ENCODE peak calls at places on chromosomes 1 and 21, in ten cellular contexts. L, M, H, C, U, T, R, Q, F and S are unnamed samples.

GRCh38 chr21:35993875-35994490 is 66.3 kb downstream of the SETD4 start:
- DNase-seq in L (no peak), M (no peak), H (no peak), C (no peak), U (no peak), T (no peak), R (no peak), Q (no peak), F (no peak), S (no peak)

GRCh38 chr1:63843884-63844283 is 70.1 kb downstream of the ROR1 start:
- DNase-seq in L (no peak), M (no peak), H (peak), C (no peak), U (no peak), T (no peak), R (no peak), Q (no peak), F (no peak), S (no peak)

GRCh38 chr1:116817582-116818064 is 63.4 kb downstream of the CD2 start:
- DNase-seq in L (peak), M (no peak), H (peak), C (peak), U (peak), T (no peak), R (peak), Q (no peak), F (no peak), S (peak)

GRCh38 chr1:96487404-96487803 is 234.2 kb upstream of the PTBP2 start:
- DNase-seq in L (no peak), M (no peak), H (no peak), C (peak), U (no peak), T (no peak), R (peak), Q (peak), F (no peak), S (no peak)

GRCh38 chr1:26856181-26856580 is 6.8 kb upstream of the SFN start:
- DNase-seq in L (no peak), M (no peak), H (no peak), C (no peak), U (no peak), T (no peak), R (no peak), Q (no peak), F (no peak), S (no peak)

GRCh38 chr1:227766015-227766634 is 30.9 kb downstream of the SNAP47 start:
- DNase-seq in L (no peak), M (no peak), H (no peak), C (peak), U (peak), T (no peak), R (no peak), Q (no peak), F (no peak), S (no peak)

GRCh38 chr1:179809506-179810366 is 66.6 kb downstream of the FAM163A start:
- DNase-seq in L (no peak), M (no peak), H (peak), C (peak), U (peak), T (peak), R (peak), Q (peak), F (no peak), S (peak)

GRCh38 chr21:45331521-45332257 is 44.0 kb upstream of the POFUT2 start:
- DNase-seq in L (peak), M (no peak), H (peak), C (no peak), U (no peak), T (no peak), R (no peak), Q (no peak), F (no peak), S (no peak)

GRCh38 chr1:200905411-200906052 is 10.8 kb downstream of the INAVA start:
- DNase-seq in L (no peak), M (no peak), H (no peak), C (no peak), U (peak), T (no peak), R (peak), Q (no peak), F (no peak), S (peak)

GRCh38 chr1:46131727-46132528 is 501 bp downstream of the PIK3R3 start:
- DNase-seq in L (no peak), M (no peak), H (peak), C (peak), U (peak), T (peak), R (peak), Q (peak), F (no peak), S (no peak)

GRCh38 chr21:21845901-21846396 is 847.7 kb downstream of the NCAM2 start:
- DNase-seq in L (no peak), M (no peak), H (no peak), C (no peak), U (no peak), T (no peak), R (no peak), Q (no peak), F (no peak), S (no peak)

GRCh38 chr1:214123061-214123784 is 135.4 kb downstream of the PROX1 start:
- DNase-seq in L (no peak), M (no peak), H (peak), C (peak), U (peak), T (peak), R (peak), Q (peak), F (no peak), S (peak)

GRCh38 chr1:167477962-167478361 is 40.4 kb downstream of the CD247 start:
- DNase-seq in L (peak), M (no peak), H (no peak), C (no peak), U (no peak), T (no peak), R (no peak), Q (no peak), F (no peak), S (no peak)

GRCh38 chr1:174160109-174160473 is 771 bp downstream of the RABGAP1L start:
- DNase-seq in L (peak), M (no peak), H (peak), C (peak), U (peak), T (peak), R (peak), Q (peak), F (peak), S (no peak)

GRCh38 chr1:231603598-231604275 is 22.9 kb upstream of the DISC1 start:
- DNase-seq in L (no peak), M (no peak), H (peak), C (peak), U (peak), T (peak), R (peak), Q (peak), F (no peak), S (no peak)

GRCh38 chr1:59445040-59445439 is 148.1 kb downstream of the FGGY start:
- DNase-seq in L (peak), M (no peak), H (no peak), C (peak), U (peak), T (no peak), R (peak), Q (peak), F (no peak), S (no peak)

GRCh38 chr1:39003464-39003752 is 12.3 kb downstream of the AKIRIN1 start:
- DNase-seq in L (no peak), M (no peak), H (no peak), C (no peak), U (no peak), T (no peak), R (no peak), Q (no peak), F (no peak), S (no peak)

GRCh38 chr21:42248783-42249597 is 30.1 kb downstream of the ABCG1 start:
- DNase-seq in L (no peak), M (no peak), H (no peak), C (no peak), U (no peak), T (no peak), R (no peak), Q (no peak), F (no peak), S (peak)

DNA sequence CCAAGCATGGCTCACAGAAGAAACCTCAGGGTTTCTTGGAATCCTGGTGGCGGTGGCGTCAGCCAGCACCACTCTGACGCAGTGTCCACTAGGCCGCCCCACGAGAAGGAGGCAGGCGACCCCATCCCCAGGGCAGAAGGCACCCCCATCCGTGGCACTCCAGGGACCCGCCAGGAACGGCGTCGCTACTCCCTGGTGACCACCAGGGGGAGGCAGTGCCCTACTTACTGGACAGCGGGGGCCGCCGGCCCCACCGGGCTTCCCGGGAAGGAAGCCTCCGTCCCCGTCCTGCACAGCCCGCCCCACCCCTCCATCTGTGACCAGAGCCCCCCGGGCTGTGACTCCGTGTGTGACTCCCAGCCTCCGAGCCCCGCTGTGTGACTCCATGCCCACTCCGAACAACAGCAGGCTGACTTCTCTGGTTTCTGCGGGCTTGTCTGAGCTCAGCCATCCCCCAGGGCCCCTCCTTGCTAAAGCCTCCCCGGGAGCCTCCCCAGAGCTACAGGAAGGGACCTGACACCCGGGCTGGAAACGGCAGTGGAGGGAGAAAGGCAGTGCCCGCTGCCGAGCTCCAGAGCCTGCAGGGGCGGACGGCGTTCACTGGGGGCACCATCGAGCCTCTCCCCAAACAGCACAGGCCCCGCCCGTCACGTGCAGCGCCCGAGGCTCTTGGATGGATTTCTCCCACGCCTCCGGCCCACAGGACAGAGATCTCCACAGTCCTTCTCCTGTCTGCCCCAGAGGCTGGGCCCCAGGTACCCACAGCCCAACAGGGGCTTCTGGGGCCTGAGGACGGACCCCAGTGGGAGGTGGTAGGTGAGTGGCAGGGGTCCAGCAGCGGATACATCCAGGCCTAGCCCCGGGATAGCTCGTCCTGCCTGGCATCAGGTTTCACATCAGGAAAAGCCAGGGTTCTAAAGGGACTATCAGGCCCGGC is 21.1 kb downstream of the KIF17 start:
- DNase-seq in L (peak), M (peak), H (peak), C (peak), U (peak), T (peak), R (peak), Q (peak), F (peak), S (peak)
- H3K4me3 ChIP-seq in L (peak), M (peak), H (peak), C (peak), U (peak), T (peak), R (peak), Q (peak), F (peak), S (peak)

GRCh38 chr1:98988906-98989603 is 15.6 kb downstream of the PLPPR5 start:
- DNase-seq in L (no peak), M (no peak), H (no peak), C (no peak), U (no peak), T (no peak), R (no peak), Q (peak), F (no peak), S (no peak)

GRCh38 chr1:98991127-98992003 is 13.3 kb downstream of the PLPPR5 start:
- DNase-seq in L (no peak), M (no peak), H (peak), C (peak), U (peak), T (no peak), R (peak), Q (peak), F (no peak), S (no peak)

GRCh38 chr1:98992844-98993243 is 11.8 kb downstream of the PLPPR5 start:
- DNase-seq in L (no peak), M (no peak), H (no peak), C (no peak), U (no peak), T (no peak), R (no peak), Q (no peak), F (no peak), S (no peak)
- TF ChIP-seq CTCF in L (no peak), M (no peak), H (no peak), C (no peak), U (no peak), T (no peak), R (no peak), Q (no peak), F (no peak), S (no peak)

GRCh38 chr1:218347713-218348627 is 2.8 kb downstream of the TGFB2 start:
- DNase-seq in L (no peak), M (no peak), H (no peak), C (peak), U (peak), T (no peak), R (peak), Q (peak), F (no peak), S (no peak)
- H3K4me3 ChIP-seq in L (peak), M (peak), H (peak), C (peak), U (peak), T (peak), R (peak), Q (peak), F (peak), S (no peak)

DNA sequence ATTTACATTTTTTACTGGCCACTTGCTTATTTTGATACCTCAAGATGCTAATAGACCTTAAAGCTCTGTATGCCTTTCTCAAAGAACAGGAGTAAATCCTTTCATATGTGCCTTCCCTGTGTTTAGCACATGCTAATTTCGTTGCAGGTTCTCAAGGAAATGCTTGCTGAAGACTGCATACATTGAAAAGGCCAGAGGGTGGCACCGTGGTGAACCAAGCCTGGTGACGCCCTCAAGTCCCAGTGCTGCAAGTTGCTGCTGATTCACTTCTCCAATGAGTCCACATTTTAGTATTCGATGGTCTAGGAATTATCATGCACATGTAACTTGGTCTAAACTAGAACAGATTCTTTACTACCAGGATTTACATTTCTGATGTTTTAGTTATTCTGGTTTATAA is 94.1 kb downstream of the CLDN17 start:
- DNase-seq in L (no peak), M (no peak), H (peak), C (peak), U (peak), T (peak), R (peak), Q (peak), F (no peak), S (no peak)
- TF ChIP-seq CTCF in L (peak), M (peak), H (peak), C (no peak), U (peak), T (no peak), R (peak), Q (no peak), F (no peak), S (no peak)

DNA sequence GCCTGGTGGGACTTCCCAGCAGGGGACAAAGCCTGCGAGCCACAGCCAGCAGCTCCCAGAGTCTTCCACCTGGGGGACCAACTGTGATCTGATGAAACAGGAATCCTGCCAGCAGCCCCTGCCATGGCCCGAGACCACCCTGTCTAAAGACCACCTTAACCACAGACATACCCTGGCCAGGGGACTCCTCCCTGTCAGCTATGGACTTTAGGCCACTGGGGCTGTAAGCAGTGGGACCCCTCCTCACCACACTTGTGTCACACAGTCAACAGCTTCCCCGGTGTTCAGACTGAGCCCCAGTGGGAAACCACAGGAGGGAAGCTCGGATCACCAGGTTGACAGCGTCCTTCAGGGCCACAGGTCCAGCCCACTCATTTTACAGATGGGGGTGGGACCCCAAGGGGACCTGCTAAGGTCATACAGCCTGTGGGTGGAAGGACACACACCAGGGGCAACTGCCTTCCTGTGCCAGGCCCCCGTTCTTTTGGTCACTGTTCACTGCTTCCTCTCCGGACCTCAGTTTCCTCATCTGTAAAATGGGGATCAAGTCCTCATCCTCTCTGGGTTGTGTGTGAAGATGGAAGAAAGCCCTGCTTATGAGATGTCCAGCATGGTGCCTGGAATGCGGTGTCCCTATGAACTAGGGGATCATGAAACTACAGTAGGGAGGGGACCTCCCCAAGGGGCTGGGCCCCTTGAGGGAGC is 11.4 kb downstream of the EPHA2 start:
- DNase-seq in L (no peak), M (no peak), H (no peak), C (no peak), U (no peak), T (no peak), R (no peak), Q (no peak), F (no peak), S (no peak)
- H3K4me3 ChIP-seq in L (peak), M (peak), H (no peak), C (no peak), U (no peak), T (peak), R (peak), Q (no peak), F (no peak), S (no peak)

GRCh38 chr1:62037274-62037673 is 157.4 kb upstream of the L1TD1 start:
- DNase-seq in L (no peak), M (no peak), H (no peak), C (no peak), U (no peak), T (no peak), R (no peak), Q (no peak), F (no peak), S (no peak)

GRCh38 chr1:62040450-62040849 is 154.2 kb upstream of the L1TD1 start:
- DNase-seq in L (no peak), M (no peak), H (no peak), C (no peak), U (no peak), T (no peak), R (peak), Q (no peak), F (no peak), S (no peak)

GRCh38 chr1:62034790-62035189 is 159.9 kb upstream of the L1TD1 start:
- DNase-seq in L (no peak), M (no peak), H (no peak), C (no peak), U (no peak), T (no peak), R (no peak), Q (no peak), F (no peak), S (no peak)

GRCh38 chr1:62040973-62041372 is 153.7 kb upstream of the L1TD1 start:
- DNase-seq in L (no peak), M (no peak), H (no peak), C (no peak), U (no peak), T (no peak), R (no peak), Q (no peak), F (no peak), S (no peak)

GRCh38 chr1:62038594-62039284 is 155.9 kb upstream of the L1TD1 start:
- DNase-seq in L (no peak), M (no peak), H (no peak), C (no peak), U (no peak), T (no peak), R (peak), Q (no peak), F (no peak), S (no peak)
- TF ChIP-seq CTCF in L (no peak), M (no peak), H (peak), C (no peak), U (peak), T (no peak), R (peak), Q (peak), F (no peak), S (peak)